ENCODE peak calls at places on chromosomes 16 and 17, in five cellular contexts. M is smooth muscle cell of the brain vasculature, X is NCI-H1105, V is GM12865, E is activated T-cell treated with anti-CD3 and anti-CD28 coated beads for 1 hour. I is an unnamed sample.

GRCh38 chr16:84932691-84933090 is 78.6 kb downstream of the ZDHHC7 start:
- DNase-seq in E (no peak), M (no peak), X (no peak), V (no peak), I (no peak)

GRCh38 chr16:84270071-84270470 is 24.6 kb upstream of the WFDC1 start:
- DNase-seq in E (no peak), M (no peak), V (no peak), X (no peak), I (no peak)

GRCh38 chr16:86171329-86171728 is 272.4 kb downstream of the IRF8 start:
- DNase-seq in V (no peak), M (no peak), E (no peak), X (no peak), I (no peak)

GRCh38 chr17:40461774-40462342 is 18.6 kb downstream of the IGFBP4 start:
- DNase-seq in M (no peak), E (no peak), X (no peak), V (no peak), I (no peak)

GRCh38 chr16:10896723-10897122 is 19.7 kb downstream of the CIITA start:
- DNase-seq in E (no peak), X (no peak), M (no peak), V (no peak), I (no peak)

GRCh38 chr16:27795992-27796614 is 246.2 kb downstream of the KATNIP start:
- DNase-seq in E (no peak), V (peak; percentile 41), M (no peak), X (no peak), I (no peak)

GRCh38 chr17:56269509-56269908 is 116.2 kb downstream of the ANKFN1 start:
- DNase-seq in E (no peak), M (no peak), V (no peak), X (no peak), I (no peak)

GRCh38 chr17:9273334-9274118 is 252.2 kb downstream of the NTN1 start:
- DNase-seq in M (no peak), X (no peak), V (no peak), E (no peak), I (no peak)

GRCh38 chr17:16255481-16255901 is 38.5 kb downstream of the PIGL start:
- DNase-seq in X (no peak), V (no peak), M (no peak), E (no peak), I (no peak)

GRCh38 chr17:19702231-19702641 is 14.1 kb downstream of the SLC47A2 start:
- DNase-seq in X (no peak), M (no peak), E (no peak), V (no peak), I (no peak)

GRCh38 chr17:61997649-61998048 is 67.4 kb downstream of the MED13 start:
- DNase-seq in V (no peak), X (no peak), M (no peak), E (no peak), I (no peak)

GRCh38 chr16:9790199-9790598 is 392.0 kb downstream of the GRIN2A start:
- DNase-seq in V (no peak), X (no peak), E (no peak), M (no peak), I (no peak)

GRCh38 chr16:13557476-13557875 is 362.5 kb upstream of the ERCC4 start:
- DNase-seq in X (no peak), M (no peak), V (no peak), E (no peak), I (no peak)

GRCh38 chr17:73228748-73229236 is 32.9 kb downstream of the CPSF4L start:
- DNase-seq in M (no peak), V (peak; percentile 68), E (no peak), X (no peak), I (peak; percentile 51)

GRCh38 chr17:4108397-4108796 is 34.4 kb downstream of the ZZEF1 start:
- DNase-seq in V (no peak), M (no peak), E (no peak), X (no peak), I (no peak)

GRCh38 chr17:65359016-65359415 is 202.4 kb downstream of the AXIN2 start:
- DNase-seq in M (peak; percentile 7), V (no peak), E (no peak), X (no peak), I (no peak)

GRCh38 chr17:10357768-10358167 is 15.0 kb downstream of the MYH13 start:
- DNase-seq in V (peak; percentile 54), E (no peak), M (no peak), X (no peak), I (peak; percentile 56)

GRCh38 chr17:40915199-40915661 is 22.2 kb downstream of the KRT23 start:
- DNase-seq in M (no peak), V (peak; percentile 61), X (no peak), E (no peak), I (peak; percentile 60)

GRCh38 chr17:33778505-33779398 is 476.3 kb upstream of the CCL2 start:
- DNase-seq in E (peak; percentile 9), V (peak; percentile 64), X (peak; percentile 19), M (peak; percentile 9), I (peak; percentile 52)

GRCh38 chr16:57265850-57266530 is 18.5 kb downstream of the PLLP start:
- DNase-seq in M (no peak), X (no peak), E (no peak), V (no peak), I (no peak)

GRCh38 chr17:42677921-42678781 is 1.4 kb upstream of the PLEKHH3 start:
- DNase-seq in E (peak; percentile 65), M (no peak), V (peak; percentile 97), X (peak; percentile 71), I (peak; percentile 90)

GRCh38 chr17:33124871-33125551 is 133.4 kb downstream of the SPACA3 start:
- DNase-seq in V (no peak), M (no peak), X (no peak), E (no peak), I (no peak)

GRCh38 chr17:64213995-64214507 is 49.0 kb downstream of the TEX2 start:
- DNase-seq in E (no peak), V (no peak), M (no peak), X (no peak), I (no peak)

GRCh38 chr17:64441772-64442549 is 7.0 kb upstream of the MILR1 start:
- DNase-seq in V (peak; percentile 41), M (peak; percentile 24), X (no peak), E (no peak), I (no peak)

GRCh38 chr17:50331085-50331791 is 14.7 kb upstream of the XYLT2 start:
- DNase-seq in X (no peak), E (no peak), V (peak; percentile 36), M (no peak), I (no peak)

GRCh38 chr17:80774643-80775281 is 216.9 kb upstream of the CHMP6 start:
- DNase-seq in M (no peak), X (no peak), E (no peak), V (peak; percentile 27), I (peak; percentile 64)

GRCh38 chr16:85395913-85396878 is 216.9 kb upstream of the GSE1 start:
- DNase-seq in E (no peak), M (no peak), V (no peak), X (no peak), I (no peak)

GRCh38 chr16:84085774-84086173 is 31.0 kb downstream of the MBTPS1 start:
- DNase-seq in X (no peak), M (no peak), V (peak; percentile 32), E (no peak), I (peak; percentile 49)

GRCh38 chr17:60155427-60155814 is 5.6 kb downstream of the CA4 start:
- DNase-seq in E (no peak), X (no peak), V (no peak), M (no peak), I (no peak)

GRCh38 chr16:72179592-72179991 is 7.6 kb upstream of the PMFBP1 start:
- DNase-seq in V (no peak), E (no peak), M (no peak), X (no peak), I (no peak)

GRCh38 chr17:36937961-36938565 is 788 bp downstream of the LHX1 start:
- DNase-seq in V (no peak), M (no peak), X (no peak), E (no peak), I (peak; percentile 65)